ENCODE peak calls at places on chromosomes 13 and 19, in seven cellular contexts. K is endothelial cell of umbilical vein; I is CD8-positive, alpha-beta T cell; V is lung; Q is pancreas; H is uterus; A is ascending aorta. Z is an unnamed sample. For H3K36me3, the result is how much of the 10 kb centered on the place peaks cover.

GRCh38 chr13:30364876-30365275 is 57.4 kb upstream of the UBE2L5 start:
- DNase-seq in V (no peak), I (no peak), K (peak), Q (no peak), H (no peak), A (no peak), Z (no peak)

GRCh38 chr13:29503041-29503837 is 92.2 kb downstream of the SLC7A1 start:
- DNase-seq in A (no peak), V (no peak), K (peak), I (no peak), H (no peak), Q (no peak), Z (no peak)

GRCh38 chr19:6062274-6062673 is 48.0 kb downstream of the RFX2 start:
- DNase-seq in H (peak), K (peak), Q (peak), V (peak), A (peak), I (peak), Z (peak)

GRCh38 chr19:8688930-8689329 is 9.7 kb downstream of the ACTL9 start:
- DNase-seq in A (no peak), K (no peak), I (no peak), H (no peak), Q (no peak), V (no peak), Z (no peak)

GRCh38 chr13:20993661-20994440 is 67.5 kb downstream of the LATS2 start:
- DNase-seq in K (no peak), H (no peak), V (no peak), Q (no peak), A (no peak), I (no peak), Z (no peak)

GRCh38 chr13:94182185-94182761 is 297.2 kb downstream of the DCT start:
- DNase-seq in V (no peak), K (no peak), A (no peak), Q (no peak), H (no peak), I (no peak), Z (no peak)

GRCh38 chr13:67867206-67867605 is 637.1 kb upstream of the PCDH9 start:
- DNase-seq in V (no peak), A (no peak), I (no peak), H (no peak), K (no peak), Q (no peak), Z (no peak)

GRCh38 chr13:65456150-65456912 is 1773.8 kb downstream of the PCDH9 start:
- DNase-seq in K (no peak), A (no peak), H (no peak), V (no peak), I (no peak), Q (no peak), Z (no peak)

GRCh38 chr13:25738797-25739196 is 313.0 kb downstream of the SHISA2 start:
- DNase-seq in H (no peak), K (no peak), V (no peak), Q (no peak), I (no peak), A (no peak), Z (no peak)

GRCh38 chr19:7677664-7678311 is 898 bp downstream of the MCEMP1 start:
- DNase-seq in K (no peak), I (no peak), H (no peak), Q (no peak), A (no peak), V (no peak), Z (no peak)

GRCh38 chr13:48555441-48555840 is 22.6 kb upstream of the RCBTB2 start:
- DNase-seq in I (no peak), V (no peak), H (no peak), Q (no peak), K (no peak), A (no peak), Z (no peak)

GRCh38 chr13:48446454-48446853 is 33.5 kb upstream of the LPAR6 start:
- DNase-seq in K (peak), I (no peak), H (no peak), V (no peak), Q (no peak), A (no peak), Z (no peak)

GRCh38 chr13:44818428-44818827 is 170.8 kb downstream of the NUFIP1 start:
- DNase-seq in Q (no peak), V (no peak), H (no peak), I (no peak), K (no peak), A (no peak), Z (no peak)

GRCh38 chr13:112972867-112973576 is 4.0 kb downstream of the MCF2L start:
- DNase-seq in H (no peak), A (no peak), K (no peak), I (no peak), Q (no peak), V (peak), Z (no peak)

GRCh38 chr13:37194428-37194861 is 89.0 kb upstream of the CSNK1A1L start:
- DNase-seq in Q (no peak), H (no peak), A (no peak), V (no peak), I (no peak), K (peak), Z (no peak)

GRCh38 chr13:23674795-23675640 is 104.8 kb downstream of the TNFRSF19 start:
- DNase-seq in Q (no peak), V (no peak), I (no peak), H (no peak), K (no peak), A (no peak), Z (no peak)

GRCh38 chr13:21812192-21812626 is 141.3 kb downstream of the FGF9 start:
- DNase-seq in A (no peak), I (no peak), V (no peak), K (no peak), H (no peak), Q (no peak), Z (no peak)

GRCh38 chr19:10193666-10194499 is 870 bp downstream of the DNMT1 start:
- DNase-seq in Q (no peak), I (peak), K (peak), H (no peak), A (peak), V (no peak), Z (peak)

GRCh38 chr19:6632002-6632621 is 37.8 kb downstream of the TNFSF14 start:
- DNase-seq in K (peak), A (peak), V (peak), I (peak), Q (peak), H (peak), Z (peak)

GRCh38 chr19:41449079-41449864 is 6.3 kb downstream of the ERICH4 start:
- DNase-seq in K (peak), I (peak), Q (peak), V (peak), A (peak), H (peak), Z (peak)

GRCh38 chr13:21058361-21058760 is 3.0 kb downstream of the LATS2 start:
- DNase-seq in I (no peak), H (no peak), A (no peak), K (peak), V (no peak), Q (no peak), Z (no peak)

GRCh38 chr13:107452833-107453232 is 762.5 kb downstream of the LIG4 start:
- DNase-seq in V (no peak), A (no peak), Q (no peak), K (no peak), I (no peak), H (no peak), Z (no peak)

GRCh38 chr19:54805665-54806515 is 2.5 kb downstream of the KIR2DL4 start:
- DNase-seq in K (no peak), H (no peak), I (no peak), Q (no peak), V (no peak), A (no peak), Z (no peak)

GRCh38 chr13:112792511-112792910 is 102.7 kb downstream of the ATP11A start:
- DNase-seq in Q (no peak), H (no peak), I (no peak), K (no peak), A (peak), V (no peak), Z (no peak)

GRCh38 chr13:39253774-39254173 is 215.5 kb downstream of the NHLRC3 start:
- DNase-seq in K (no peak), Q (no peak), H (no peak), A (no peak), V (no peak), I (no peak), Z (no peak)

DNA sequence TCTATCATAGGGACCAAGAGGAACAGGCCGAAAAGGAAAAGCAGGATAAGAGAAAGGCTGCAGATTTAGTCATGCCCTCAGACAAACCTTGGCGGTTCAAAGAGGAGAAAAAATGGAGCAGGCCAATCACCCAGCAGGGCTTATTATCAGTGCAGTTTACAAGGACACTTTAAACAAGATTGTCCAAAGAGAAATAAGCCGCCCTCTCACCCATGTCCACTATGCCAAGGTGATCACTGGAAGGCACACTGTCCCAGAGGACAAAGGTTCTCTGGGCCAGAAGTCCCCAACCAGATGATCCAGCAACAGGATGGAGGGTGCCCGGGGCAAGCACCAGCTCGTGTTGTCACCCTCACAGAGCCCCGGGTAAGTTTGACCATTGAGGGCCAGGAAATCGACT is 8.3 kb upstream of the REX1BD start:
- DNase-seq in Q (no peak), V (no peak), K (no peak), H (no peak), A (no peak), I (no peak), Z (no peak)
- H3K36me3 ChIP-seq in Q (under half), V (under half), K (under half), H (under half), A (under half), I (under half), Z (under half)

DNA sequence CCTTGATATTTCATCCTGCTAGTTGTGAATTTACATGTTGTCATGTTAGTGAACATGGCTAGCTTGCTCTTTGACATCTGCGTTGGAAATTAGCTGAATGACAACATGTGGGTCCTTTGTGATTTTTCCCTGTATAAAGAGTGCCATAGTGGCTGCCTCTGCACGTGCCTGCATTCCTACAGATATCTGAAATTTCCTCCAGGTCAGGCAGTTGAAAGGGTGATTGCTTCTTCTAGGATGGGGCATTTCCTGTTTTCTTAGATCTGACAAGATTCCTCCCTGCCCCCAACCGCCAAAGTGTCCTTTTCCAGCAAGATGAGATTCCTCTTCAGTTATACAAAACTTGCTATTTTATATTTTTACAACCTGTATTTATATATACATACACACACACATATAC is 8.8 kb downstream of the ZNF525 start:
- DNase-seq in Q (no peak), K (no peak), V (no peak), A (no peak), H (no peak), I (no peak), Z (no peak)
- H3K36me3 ChIP-seq in Q (under half), K (under half), V (under half), A (half or more), H (under half), I (under half), Z (half or more)

GRCh38 chr19:4360081-4360569 is 16.8 kb downstream of the MPND start:
- DNase-seq in V (no peak), H (no peak), K (no peak), A (no peak), I (no peak), Q (no peak), Z (no peak)

GRCh38 chr19:4357921-4358326 is 14.6 kb downstream of the MPND start:
- DNase-seq in I (no peak), Q (no peak), A (no peak), K (no peak), V (no peak), H (no peak), Z (no peak)

GRCh38 chr19:4357095-4357797 is 13.9 kb downstream of the MPND start:
- DNase-seq in H (no peak), Q (no peak), V (no peak), I (no peak), A (no peak), K (no peak), Z (no peak)

GRCh38 chr19:4359627-4360000 is 16.3 kb downstream of the MPND start:
- DNase-seq in Q (no peak), H (no peak), I (no peak), K (no peak), A (no peak), V (no peak), Z (peak)

DNA sequence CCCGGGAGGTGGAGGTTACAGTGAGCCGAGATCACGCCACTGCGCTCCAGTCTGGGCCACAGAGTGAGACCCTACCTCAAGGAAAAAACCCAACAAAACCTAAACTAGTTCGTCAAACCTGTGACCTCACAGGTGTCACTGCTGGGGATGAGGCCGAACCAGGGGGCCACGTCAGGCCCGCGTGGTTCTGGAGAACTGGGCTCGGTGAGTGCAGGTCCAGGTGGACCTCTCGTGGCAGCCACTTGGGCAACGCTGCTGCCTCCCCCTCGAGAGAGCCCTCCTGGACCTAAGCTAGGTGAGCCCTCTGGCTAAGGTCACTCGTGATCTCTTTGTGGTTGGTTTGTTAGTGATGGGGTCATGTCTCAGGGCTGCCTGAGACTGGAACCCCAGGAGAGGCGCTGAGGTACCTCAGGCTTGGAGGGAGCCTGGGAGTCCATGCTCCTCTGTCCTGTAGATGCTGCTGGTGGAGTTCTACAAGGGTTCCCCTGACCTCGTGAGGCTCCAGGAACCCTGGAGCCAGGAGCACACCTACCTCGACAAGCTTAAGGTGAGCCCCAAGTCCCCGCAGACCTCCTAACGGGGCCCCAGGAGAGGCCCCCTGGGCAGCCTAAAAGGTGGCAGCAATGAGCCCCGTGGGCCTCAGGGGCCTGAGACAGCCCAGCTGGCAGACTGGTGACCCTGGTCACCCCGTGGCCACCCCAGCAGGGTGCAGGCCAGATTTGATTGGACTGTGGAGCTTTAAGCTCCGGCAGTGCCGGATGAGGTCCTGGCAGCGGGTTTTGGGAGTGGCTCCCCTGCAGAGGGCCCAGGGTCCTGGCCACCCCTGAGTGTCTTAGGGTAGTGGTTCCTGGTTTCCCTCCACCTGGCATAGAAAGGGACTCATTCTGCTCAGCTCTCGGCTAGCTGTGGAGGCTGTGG is 15.6 kb downstream of the MPND start:
- DNase-seq in K (no peak), A (no peak), V (no peak), H (no peak), Q (no peak), I (no peak), Z (no peak)
- H3K36me3 ChIP-seq in K (under half), A (half or more), V (half or more), H (under half), Q (half or more), I (under half), Z (half or more)

GRCh38 chr19:44871809-44872208 is 19.2 kb upstream of the TOMM40 start:
- DNase-seq in I (no peak), Q (no peak), H (no peak), A (no peak), K (no peak), V (no peak), Z (no peak)
- H3K36me3 ChIP-seq in I (under half), Q (under half), H (under half), A (half or more), K (under half), V (under half), Z (half or more)

GRCh38 chr19:46350758-46351159 is 3.9 kb downstream of the PPP5C start:
- DNase-seq in Q (peak), K (peak), I (peak), A (no peak), H (no peak), V (no peak), Z (no peak)
- H3K36me3 ChIP-seq in Q (under half), K (under half), I (under half), A (under half), H (under half), V (under half), Z (under half)

GRCh38 chr19:15109768-15110417 is 2.7 kb downstream of the SYDE1 start:
- DNase-seq in Q (no peak), A (no peak), V (no peak), H (no peak), K (no peak), I (no peak), Z (no peak)
- H3K36me3 ChIP-seq in Q (under half), A (half or more), V (under half), H (under half), K (under half), I (under half), Z (under half)

GRCh38 chr13:51804295-51805172 is 571 bp upstream of the DHRS12 start:
- DNase-seq in H (no peak), K (no peak), V (no peak), A (no peak), I (no peak), Q (no peak), Z (peak)
- H3K36me3 ChIP-seq in H (under half), K (under half), V (under half), A (under half), I (under half), Q (under half), Z (under half)

Z was measured in tibial artery.